ENCODE peak calls at places on chromosome 15, in eight cellular contexts. One of them, this sample, is unnamed.

GRCh38 chr15:80695099-80695910 is at the start of gene ABHD17C:
- DNase-seq in SW480: peak
- DNase-seq in AG08395: peak
- DNase-seq in NCI-H1105: no peak
- DNase-seq in sciatic nerve: peak
- DNase-seq in NCI-H345: peak
- DNase-seq in NCI-H146: peak
- DNase-seq in fibroblast of the aortic adventitia: peak
- DNase-seq in this sample: peak

GRCh38 chr15:90840954-90841353 is 27.4 kb upstream of the FURIN start:
- DNase-seq in SW480: no peak
- DNase-seq in AG08395: no peak
- DNase-seq in NCI-H1105: no peak
- DNase-seq in sciatic nerve: no peak
- DNase-seq in NCI-H345: no peak
- DNase-seq in NCI-H146: no peak
- DNase-seq in fibroblast of the aortic adventitia: no peak
- DNase-seq in this sample: no peak

GRCh38 chr15:33675246-33675645 is 293.1 kb upstream of the CHRM5 start:
- DNase-seq in SW480: peak
- DNase-seq in AG08395: peak
- DNase-seq in NCI-H1105: no peak
- DNase-seq in sciatic nerve: no peak
- DNase-seq in NCI-H345: peak
- DNase-seq in NCI-H146: peak
- DNase-seq in fibroblast of the aortic adventitia: peak
- DNase-seq in this sample: peak

GRCh38 chr15:101307048-101307896 is 12.2 kb upstream of the SNRPA1 start:
- DNase-seq in SW480: no peak
- DNase-seq in AG08395: no peak
- DNase-seq in NCI-H1105: no peak
- DNase-seq in sciatic nerve: peak
- DNase-seq in NCI-H345: peak
- DNase-seq in NCI-H146: peak
- DNase-seq in fibroblast of the aortic adventitia: no peak
- DNase-seq in this sample: no peak

GRCh38 chr15:39381517-39381916 is 199.4 kb upstream of the THBS1 start:
- DNase-seq in SW480: no peak
- DNase-seq in AG08395: no peak
- DNase-seq in NCI-H1105: no peak
- DNase-seq in sciatic nerve: no peak
- DNase-seq in NCI-H345: no peak
- DNase-seq in NCI-H146: no peak
- DNase-seq in fibroblast of the aortic adventitia: no peak
- DNase-seq in this sample: peak

GRCh38 chr15:96170616-96171270 is 159.8 kb upstream of the NR2F2 start:
- DNase-seq in SW480: no peak
- DNase-seq in AG08395: no peak
- DNase-seq in NCI-H1105: no peak
- DNase-seq in sciatic nerve: no peak
- DNase-seq in NCI-H345: no peak
- DNase-seq in NCI-H146: peak
- DNase-seq in fibroblast of the aortic adventitia: no peak
- DNase-seq in this sample: no peak

GRCh38 chr15:29787767-29788166 is 34.5 kb downstream of the TJP1 start:
- DNase-seq in SW480: no peak
- DNase-seq in AG08395: no peak
- DNase-seq in NCI-H1105: no peak
- DNase-seq in sciatic nerve: no peak
- DNase-seq in NCI-H345: no peak
- DNase-seq in NCI-H146: no peak
- DNase-seq in fibroblast of the aortic adventitia: no peak
- DNase-seq in this sample: no peak

GRCh38 chr15:89367485-89368451 is 33.1 kb upstream of the POLG start:
- DNase-seq in SW480: no peak
- DNase-seq in AG08395: peak
- DNase-seq in NCI-H1105: peak
- DNase-seq in sciatic nerve: no peak
- DNase-seq in NCI-H345: peak
- DNase-seq in NCI-H146: peak
- DNase-seq in fibroblast of the aortic adventitia: no peak
- DNase-seq in this sample: no peak

GRCh38 chr15:66498501-66499386 is 1.2 kb upstream of the SNAPC5 start:
- DNase-seq in SW480: no peak
- DNase-seq in AG08395: peak
- DNase-seq in NCI-H1105: peak
- DNase-seq in sciatic nerve: no peak
- DNase-seq in NCI-H345: peak
- DNase-seq in NCI-H146: peak
- DNase-seq in fibroblast of the aortic adventitia: peak
- DNase-seq in this sample: no peak